ENCODE peak calls at places on chromosomes 4 and X, in seven cellular contexts. One of them, this sample, is unnamed. For H3K4me1, the result is how much of the 10 kb centered on the place peaks cover.

GRCh38 chr4:141768954-141769353 is 132.6 kb downstream of the IL15 start:
- DNase-seq in MM.1S: no peak
- DNase-seq in GM12878: no peak
- DNase-seq in heart left ventricle: no peak
- DNase-seq in ascending aorta: no peak
- DNase-seq in CD8-positive, alpha-beta T cell: no peak
- DNase-seq in esophagus muscularis mucosa: no peak
- DNase-seq in this sample: no peak

GRCh38 chr4:38805530-38806145 is 1.0 kb upstream of the TLR1 start:
- DNase-seq in CD8-positive, alpha-beta T cell: peak
- DNase-seq in GM12878: peak
- DNase-seq in ascending aorta: no peak
- DNase-seq in esophagus muscularis mucosa: no peak
- DNase-seq in heart left ventricle: peak
- DNase-seq in MM.1S: peak
- DNase-seq in this sample: peak

GRCh38 chr4:124278477-124278876 is 434.1 kb downstream of the ANKRD50 start:
- DNase-seq in esophagus muscularis mucosa: no peak
- DNase-seq in CD8-positive, alpha-beta T cell: no peak
- DNase-seq in GM12878: no peak
- DNase-seq in heart left ventricle: no peak
- DNase-seq in ascending aorta: no peak
- DNase-seq in MM.1S: no peak
- DNase-seq in this sample: no peak

GRCh38 chr4:123649644-123650356 is 253.2 kb downstream of the SPRY1 start:
- DNase-seq in CD8-positive, alpha-beta T cell: no peak
- DNase-seq in GM12878: no peak
- DNase-seq in MM.1S: no peak
- DNase-seq in ascending aorta: peak
- DNase-seq in esophagus muscularis mucosa: no peak
- DNase-seq in heart left ventricle: peak
- DNase-seq in this sample: peak

GRCh38 chr4:184807797-184808718 is 17.7 kb downstream of the ACSL1 start:
- DNase-seq in GM12878: no peak
- DNase-seq in CD8-positive, alpha-beta T cell: no peak
- DNase-seq in heart left ventricle: peak
- DNase-seq in ascending aorta: no peak
- DNase-seq in esophagus muscularis mucosa: no peak
- DNase-seq in MM.1S: no peak
- DNase-seq in this sample: no peak

GRCh38 chr4:132709024-132709423 is 440.1 kb upstream of the PCDH10 start:
- DNase-seq in GM12878: no peak
- DNase-seq in CD8-positive, alpha-beta T cell: no peak
- DNase-seq in ascending aorta: no peak
- DNase-seq in MM.1S: peak
- DNase-seq in esophagus muscularis mucosa: no peak
- DNase-seq in heart left ventricle: no peak
- DNase-seq in this sample: no peak

GRCh38 chr4:66216252-66216651 is 546.0 kb upstream of the EPHA5 start:
- DNase-seq in ascending aorta: no peak
- DNase-seq in CD8-positive, alpha-beta T cell: no peak
- DNase-seq in MM.1S: no peak
- DNase-seq in esophagus muscularis mucosa: no peak
- DNase-seq in GM12878: no peak
- DNase-seq in heart left ventricle: no peak
- DNase-seq in this sample: no peak

GRCh38 chrX:150361777-150362351 is 1.3 kb upstream of the MAMLD1 start:
- DNase-seq in ascending aorta: no peak
- DNase-seq in CD8-positive, alpha-beta T cell: peak
- DNase-seq in GM12878: no peak
- DNase-seq in MM.1S: no peak
- DNase-seq in esophagus muscularis mucosa: no peak
- DNase-seq in heart left ventricle: peak
- DNase-seq in this sample: no peak

GRCh38 chr4:151302432-151302831 is 23.0 kb downstream of the SH3D19 start:
- DNase-seq in ascending aorta: no peak
- DNase-seq in esophagus muscularis mucosa: peak
- DNase-seq in GM12878: no peak
- DNase-seq in heart left ventricle: no peak
- DNase-seq in MM.1S: no peak
- DNase-seq in CD8-positive, alpha-beta T cell: no peak
- DNase-seq in this sample: no peak

GRCh38 chr4:135098061-135098460 is 896.5 kb upstream of the PABPC4L start:
- DNase-seq in GM12878: no peak
- DNase-seq in MM.1S: no peak
- DNase-seq in CD8-positive, alpha-beta T cell: no peak
- DNase-seq in ascending aorta: no peak
- DNase-seq in heart left ventricle: no peak
- DNase-seq in esophagus muscularis mucosa: no peak
- DNase-seq in this sample: no peak

GRCh38 chr4:40998680-40999358 is 215.5 kb downstream of the APBB2 start:
- DNase-seq in esophagus muscularis mucosa: no peak
- DNase-seq in heart left ventricle: peak
- DNase-seq in CD8-positive, alpha-beta T cell: no peak
- DNase-seq in MM.1S: no peak
- DNase-seq in ascending aorta: no peak
- DNase-seq in GM12878: no peak
- DNase-seq in this sample: no peak

GRCh38 chr4:16752150-16752549 is 146.3 kb downstream of the LDB2 start:
- DNase-seq in esophagus muscularis mucosa: no peak
- DNase-seq in heart left ventricle: no peak
- DNase-seq in GM12878: no peak
- DNase-seq in CD8-positive, alpha-beta T cell: no peak
- DNase-seq in ascending aorta: no peak
- DNase-seq in MM.1S: no peak
- DNase-seq in this sample: no peak

GRCh38 chrX:13627306-13627705 is 25.6 kb upstream of the TCEANC start:
- DNase-seq in esophagus muscularis mucosa: no peak
- DNase-seq in CD8-positive, alpha-beta T cell: no peak
- DNase-seq in ascending aorta: no peak
- DNase-seq in GM12878: no peak
- DNase-seq in MM.1S: no peak
- DNase-seq in heart left ventricle: no peak
- DNase-seq in this sample: no peak

GRCh38 chrX:10932842-10933440 is 178.2 kb upstream of the HCCS start:
- DNase-seq in MM.1S: no peak
- DNase-seq in ascending aorta: no peak
- DNase-seq in heart left ventricle: no peak
- DNase-seq in esophagus muscularis mucosa: no peak
- DNase-seq in GM12878: no peak
- DNase-seq in CD8-positive, alpha-beta T cell: no peak
- DNase-seq in this sample: no peak

GRCh38 chr4:78477276-78477675 is 74.3 kb upstream of the ANXA3 start:
- DNase-seq in esophagus muscularis mucosa: no peak
- DNase-seq in CD8-positive, alpha-beta T cell: no peak
- DNase-seq in MM.1S: no peak
- DNase-seq in GM12878: no peak
- DNase-seq in ascending aorta: no peak
- DNase-seq in heart left ventricle: no peak
- DNase-seq in this sample: no peak

GRCh38 chr4:8084712-8085490 is 73.7 kb downstream of the ABLIM2 start:
- DNase-seq in GM12878: no peak
- DNase-seq in esophagus muscularis mucosa: no peak
- DNase-seq in ascending aorta: no peak
- DNase-seq in CD8-positive, alpha-beta T cell: no peak
- DNase-seq in MM.1S: no peak
- DNase-seq in heart left ventricle: no peak
- DNase-seq in this sample: no peak

GRCh38 chr4:48194986-48195773 is 61.1 kb upstream of the TXK start:
- DNase-seq in ascending aorta: no peak
- DNase-seq in heart left ventricle: no peak
- DNase-seq in MM.1S: peak
- DNase-seq in esophagus muscularis mucosa: no peak
- DNase-seq in CD8-positive, alpha-beta T cell: no peak
- DNase-seq in GM12878: no peak
- DNase-seq in this sample: no peak

GRCh38 chrX:111869639-111870034 is 6.3 kb upstream of the TRPC5OS start:
- DNase-seq in esophagus muscularis mucosa: no peak
- DNase-seq in heart left ventricle: peak
- DNase-seq in GM12878: peak
- DNase-seq in CD8-positive, alpha-beta T cell: no peak
- DNase-seq in ascending aorta: no peak
- DNase-seq in MM.1S: peak
- DNase-seq in this sample: peak

GRCh38 chrX:28659269-28659668 is 72.0 kb downstream of the IL1RAPL1 start:
- DNase-seq in GM12878: no peak
- DNase-seq in ascending aorta: no peak
- DNase-seq in heart left ventricle: no peak
- DNase-seq in CD8-positive, alpha-beta T cell: no peak
- DNase-seq in MM.1S: no peak
- DNase-seq in esophagus muscularis mucosa: no peak
- DNase-seq in this sample: peak
- TF ChIP-seq CTCF in GM12878: peak
- TF ChIP-seq CTCF in ascending aorta: no peak
- TF ChIP-seq CTCF in heart left ventricle: peak
- TF ChIP-seq CTCF in CD8-positive, alpha-beta T cell: no peak
- TF ChIP-seq CTCF in MM.1S: peak
- TF ChIP-seq CTCF in esophagus muscularis mucosa: no peak
- TF ChIP-seq CTCF in this sample: peak

DNA sequence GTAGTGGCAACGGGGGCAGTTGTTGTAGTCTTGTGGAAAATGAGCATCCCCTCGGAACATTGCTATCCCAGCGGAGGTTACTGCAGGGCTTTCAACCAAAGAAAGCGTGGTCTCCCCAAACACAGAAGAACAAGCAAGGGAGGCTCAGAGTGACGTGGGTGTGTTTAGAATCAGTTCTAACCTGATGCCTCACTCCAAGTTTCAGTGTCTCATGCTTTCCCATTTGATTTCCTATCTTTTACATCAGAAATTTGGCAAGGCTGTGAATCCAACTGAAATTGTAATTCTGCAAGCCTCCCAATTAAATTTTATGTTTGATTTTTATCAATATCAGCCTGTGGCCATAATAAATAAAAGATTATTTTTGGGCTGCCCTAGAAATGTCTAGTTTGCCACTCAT is 156.1 kb upstream of the LNX1 start:
- DNase-seq in CD8-positive, alpha-beta T cell: no peak
- DNase-seq in MM.1S: no peak
- DNase-seq in ascending aorta: no peak
- DNase-seq in heart left ventricle: no peak
- DNase-seq in GM12878: no peak
- DNase-seq in esophagus muscularis mucosa: peak
- DNase-seq in this sample: no peak
- H3K4me1 ChIP-seq in CD8-positive, alpha-beta T cell: under half
- H3K4me1 ChIP-seq in MM.1S: under half
- H3K4me1 ChIP-seq in ascending aorta: under half
- H3K4me1 ChIP-seq in heart left ventricle: under half
- H3K4me1 ChIP-seq in GM12878: under half
- H3K4me1 ChIP-seq in esophagus muscularis mucosa: under half
- H3K4me1 ChIP-seq in this sample: under half

GRCh38 chr4:139691-140090 is 15.4 kb downstream of the ZNF718 start:
- DNase-seq in ascending aorta: no peak
- DNase-seq in MM.1S: no peak
- DNase-seq in GM12878: no peak
- DNase-seq in esophagus muscularis mucosa: no peak
- DNase-seq in heart left ventricle: no peak
- DNase-seq in CD8-positive, alpha-beta T cell: no peak
- DNase-seq in this sample: no peak
- TF ChIP-seq CTCF in ascending aorta: no peak
- TF ChIP-seq CTCF in MM.1S: no peak
- TF ChIP-seq CTCF in GM12878: no peak
- TF ChIP-seq CTCF in esophagus muscularis mucosa: no peak
- TF ChIP-seq CTCF in heart left ventricle: no peak
- TF ChIP-seq CTCF in CD8-positive, alpha-beta T cell: no peak
- TF ChIP-seq CTCF in this sample: no peak

GRCh38 chr4:128827280-128827679 is 17.8 kb downstream of the JADE1 start:
- DNase-seq in heart left ventricle: no peak
- DNase-seq in ascending aorta: no peak
- DNase-seq in esophagus muscularis mucosa: no peak
- DNase-seq in MM.1S: no peak
- DNase-seq in GM12878: no peak
- DNase-seq in CD8-positive, alpha-beta T cell: no peak
- DNase-seq in this sample: no peak

GRCh38 chr4:128835498-128836222 is 26.2 kb downstream of the JADE1 start:
- DNase-seq in MM.1S: no peak
- DNase-seq in CD8-positive, alpha-beta T cell: no peak
- DNase-seq in ascending aorta: peak
- DNase-seq in heart left ventricle: peak
- DNase-seq in GM12878: no peak
- DNase-seq in esophagus muscularis mucosa: no peak
- DNase-seq in this sample: no peak

GRCh38 chr4:128832253-128832641 is 22.7 kb downstream of the JADE1 start:
- DNase-seq in ascending aorta: no peak
- DNase-seq in heart left ventricle: no peak
- DNase-seq in esophagus muscularis mucosa: no peak
- DNase-seq in MM.1S: no peak
- DNase-seq in CD8-positive, alpha-beta T cell: no peak
- DNase-seq in GM12878: no peak
- DNase-seq in this sample: no peak

GRCh38 chr4:128831526-128832252 is 22.2 kb downstream of the JADE1 start:
- DNase-seq in GM12878: no peak
- DNase-seq in esophagus muscularis mucosa: no peak
- DNase-seq in CD8-positive, alpha-beta T cell: no peak
- DNase-seq in heart left ventricle: no peak
- DNase-seq in MM.1S: no peak
- DNase-seq in ascending aorta: no peak
- DNase-seq in this sample: no peak

GRCh38 chr4:128830906-128831525 is 21.5 kb downstream of the JADE1 start:
- DNase-seq in GM12878: no peak
- DNase-seq in CD8-positive, alpha-beta T cell: no peak
- DNase-seq in MM.1S: no peak
- DNase-seq in esophagus muscularis mucosa: no peak
- DNase-seq in ascending aorta: no peak
- DNase-seq in heart left ventricle: no peak
- DNase-seq in this sample: no peak
- H3K4me1 ChIP-seq in GM12878: under half
- H3K4me1 ChIP-seq in CD8-positive, alpha-beta T cell: under half
- H3K4me1 ChIP-seq in MM.1S: half or more
- H3K4me1 ChIP-seq in esophagus muscularis mucosa: half or more
- H3K4me1 ChIP-seq in ascending aorta: under half
- H3K4me1 ChIP-seq in heart left ventricle: half or more
- H3K4me1 ChIP-seq in this sample: under half

GRCh38 chrX:115679460-115679859 is 118.5 kb downstream of the PLS3 start:
- DNase-seq in heart left ventricle: no peak
- DNase-seq in MM.1S: no peak
- DNase-seq in GM12878: no peak
- DNase-seq in esophagus muscularis mucosa: no peak
- DNase-seq in CD8-positive, alpha-beta T cell: no peak
- DNase-seq in ascending aorta: no peak
- DNase-seq in this sample: no peak
- TF ChIP-seq CTCF in heart left ventricle: peak
- TF ChIP-seq CTCF in MM.1S: peak
- TF ChIP-seq CTCF in GM12878: peak
- TF ChIP-seq CTCF in esophagus muscularis mucosa: peak
- TF ChIP-seq CTCF in CD8-positive, alpha-beta T cell: no peak
- TF ChIP-seq CTCF in ascending aorta: peak
- TF ChIP-seq CTCF in this sample: no peak

GRCh38 chr4:108180513-108180912 is 11.8 kb upstream of the LEF1 start:
- DNase-seq in GM12878: no peak
- DNase-seq in heart left ventricle: no peak
- DNase-seq in esophagus muscularis mucosa: no peak
- DNase-seq in CD8-positive, alpha-beta T cell: no peak
- DNase-seq in ascending aorta: no peak
- DNase-seq in MM.1S: no peak
- DNase-seq in this sample: no peak
- H3K4me1 ChIP-seq in GM12878: under half
- H3K4me1 ChIP-seq in heart left ventricle: under half
- H3K4me1 ChIP-seq in esophagus muscularis mucosa: under half
- H3K4me1 ChIP-seq in CD8-positive, alpha-beta T cell: under half
- H3K4me1 ChIP-seq in ascending aorta: under half
- H3K4me1 ChIP-seq in MM.1S: under half
- H3K4me1 ChIP-seq in this sample: under half

This sample was measured in colonic mucosa.